ENCODE peak calls at places on chromosomes 2 and 18, in four cellular contexts. One of them, this sample, is unnamed.

GRCh38 chr2:90069290-90069894 is 1377.9 kb downstream of the RPIA start:
- DNase-seq in sigmoid colon: no peak
- DNase-seq in Panc1: peak; percentile 2
- DNase-seq in RWPE1: peak; percentile 25
- DNase-seq in this sample: no peak

GRCh38 chr18:61435064-61435652 is 101.9 kb downstream of the CDH20 start:
- DNase-seq in sigmoid colon: no peak
- DNase-seq in Panc1: no peak
- DNase-seq in RWPE1: peak; percentile 25
- DNase-seq in this sample: no peak

GRCh38 chr2:241857041-241857541 is 1.6 kb downstream of the PDCD1 start:
- DNase-seq in sigmoid colon: peak; percentile 64
- DNase-seq in Panc1: no peak
- DNase-seq in RWPE1: no peak
- DNase-seq in this sample: no peak

GRCh38 chr18:74625157-74625556 is 27.5 kb downstream of the ZNF407 start:
- DNase-seq in sigmoid colon: no peak
- DNase-seq in Panc1: no peak
- DNase-seq in RWPE1: no peak
- DNase-seq in this sample: no peak

GRCh38 chr18:9032519-9032918 is 70.0 kb upstream of the NDUFV2 start:
- DNase-seq in sigmoid colon: no peak
- DNase-seq in Panc1: no peak
- DNase-seq in RWPE1: no peak
- DNase-seq in this sample: no peak

GRCh38 chr2:96883306-96883705 is 13.4 kb upstream of the SEMA4C start:
- DNase-seq in sigmoid colon: no peak
- DNase-seq in Panc1: no peak
- DNase-seq in RWPE1: no peak
- DNase-seq in this sample: no peak

GRCh38 chr2:12950957-12951656 is 234.4 kb downstream of the TRIB2 start:
- DNase-seq in sigmoid colon: no peak
- DNase-seq in Panc1: no peak
- DNase-seq in RWPE1: no peak
- DNase-seq in this sample: no peak

GRCh38 chr2:125711081-125711480 is 944.9 kb upstream of the GYPC start:
- DNase-seq in sigmoid colon: no peak
- DNase-seq in Panc1: no peak
- DNase-seq in RWPE1: no peak
- DNase-seq in this sample: no peak

GRCh38 chr2:18536100-18536499 is 24.4 kb downstream of the RDH14 start:
- DNase-seq in sigmoid colon: peak; percentile 63
- DNase-seq in Panc1: no peak
- DNase-seq in RWPE1: peak; percentile 70
- DNase-seq in this sample: no peak

GRCh38 chr18:66079401-66079800 is 328.6 kb downstream of the CDH7 start:
- DNase-seq in sigmoid colon: no peak
- DNase-seq in Panc1: no peak
- DNase-seq in RWPE1: no peak
- DNase-seq in this sample: no peak

GRCh38 chr2:768484-768883 is 91.3 kb upstream of the TMEM18 start:
- DNase-seq in sigmoid colon: no peak
- DNase-seq in Panc1: no peak
- DNase-seq in RWPE1: no peak
- DNase-seq in this sample: no peak

GRCh38 chr2:233535276-233535675 is 31.3 kb downstream of the USP40 start:
- DNase-seq in sigmoid colon: no peak
- DNase-seq in Panc1: no peak
- DNase-seq in RWPE1: no peak
- DNase-seq in this sample: no peak

GRCh38 chr18:59980052-59980668 is 80.4 kb downstream of the PMAIP1 start:
- DNase-seq in sigmoid colon: no peak
- DNase-seq in Panc1: no peak
- DNase-seq in RWPE1: no peak
- DNase-seq in this sample: no peak

GRCh38 chr18:53283708-53284107 is 940.8 kb downstream of the MBD2 start:
- DNase-seq in sigmoid colon: no peak
- DNase-seq in Panc1: no peak
- DNase-seq in RWPE1: no peak
- DNase-seq in this sample: no peak

GRCh38 chr2:25664531-25665307 is 8.7 kb downstream of the DTNB start:
- DNase-seq in sigmoid colon: peak; percentile 66
- DNase-seq in Panc1: peak; percentile 67
- DNase-seq in RWPE1: no peak
- DNase-seq in this sample: peak; percentile 44

GRCh38 chr2:103484906-103485305 is 723.1 kb downstream of the TMEM182 start:
- DNase-seq in sigmoid colon: no peak
- DNase-seq in Panc1: no peak
- DNase-seq in RWPE1: no peak
- DNase-seq in this sample: no peak

GRCh38 chr18:44896817-44897216 is 216.1 kb downstream of the SETBP1 start:
- DNase-seq in sigmoid colon: no peak
- DNase-seq in Panc1: no peak
- DNase-seq in RWPE1: no peak
- DNase-seq in this sample: no peak

GRCh38 chr2:204958371-204958770 is 413.1 kb downstream of the PARD3B start:
- DNase-seq in sigmoid colon: no peak
- DNase-seq in Panc1: no peak
- DNase-seq in RWPE1: no peak
- DNase-seq in this sample: no peak

GRCh38 chr18:22176282-22176621 is 6.9 kb downstream of the GATA6 start:
- DNase-seq in sigmoid colon: no peak
- DNase-seq in Panc1: no peak
- DNase-seq in RWPE1: no peak
- DNase-seq in this sample: no peak

GRCh38 chr2:95722331-95722730 is 130.5 kb downstream of the TRIM43 start:
- DNase-seq in sigmoid colon: no peak
- DNase-seq in Panc1: no peak
- DNase-seq in RWPE1: no peak
- DNase-seq in this sample: no peak

GRCh38 chr2:120446236-120447121 is 100.5 kb downstream of the INHBB start:
- DNase-seq in sigmoid colon: peak; percentile 45
- DNase-seq in Panc1: no peak
- DNase-seq in RWPE1: no peak
- DNase-seq in this sample: no peak

GRCh38 chr2:120442923-120443571 is 97.1 kb downstream of the INHBB start:
- DNase-seq in sigmoid colon: peak; percentile 57
- DNase-seq in Panc1: no peak
- DNase-seq in RWPE1: no peak
- DNase-seq in this sample: no peak

GRCh38 chr2:120443946-120444345 is 98.0 kb downstream of the INHBB start:
- DNase-seq in sigmoid colon: no peak
- DNase-seq in Panc1: no peak
- DNase-seq in RWPE1: no peak
- DNase-seq in this sample: no peak

GRCh38 chr2:120445431-120446143 is 99.7 kb downstream of the INHBB start:
- DNase-seq in sigmoid colon: no peak
- DNase-seq in Panc1: no peak
- DNase-seq in RWPE1: peak; percentile 42
- DNase-seq in this sample: no peak

DNA sequence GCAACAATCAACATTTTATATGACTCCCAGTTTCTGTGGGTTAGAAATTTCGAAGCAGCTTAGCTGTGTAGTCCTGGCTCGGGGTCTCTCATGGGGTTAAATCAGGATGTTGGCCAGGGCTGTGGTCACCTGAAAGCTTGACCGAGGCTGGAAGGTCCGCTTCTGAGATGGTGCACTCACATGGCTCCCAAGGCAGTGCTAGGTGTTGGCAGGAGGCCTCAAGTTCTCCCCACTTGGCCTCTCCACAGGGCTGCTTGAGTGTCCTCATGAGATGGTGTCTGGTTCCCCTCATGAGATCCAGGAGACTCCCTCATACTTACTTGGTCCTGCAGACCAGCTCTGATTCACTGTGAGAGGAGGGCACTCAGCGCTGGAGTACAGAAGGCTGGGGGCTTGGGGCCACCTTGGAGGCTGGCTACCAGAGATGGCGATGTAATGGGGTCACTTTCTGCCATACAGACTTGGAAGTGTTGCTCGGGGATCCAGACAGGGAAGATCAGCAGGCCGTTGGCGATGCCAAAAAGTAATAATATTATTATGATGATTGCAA is 98.8 kb downstream of the INHBB start:
- DNase-seq in sigmoid colon: peak; percentile 48
- DNase-seq in Panc1: no peak
- DNase-seq in RWPE1: no peak
- DNase-seq in this sample: no peak
- TF ChIP-seq CTCF in sigmoid colon: no peak
- TF ChIP-seq CTCF in Panc1: no peak
- TF ChIP-seq CTCF in RWPE1: no peak
- TF ChIP-seq CTCF in this sample: no peak

GRCh38 chr2:152513681-152514080 is 178.7 kb downstream of the FMNL2 start:
- DNase-seq in sigmoid colon: no peak
- DNase-seq in Panc1: peak; percentile 82
- DNase-seq in RWPE1: peak; percentile 63
- DNase-seq in this sample: no peak
- TF ChIP-seq CTCF in sigmoid colon: no peak
- TF ChIP-seq CTCF in Panc1: no peak
- TF ChIP-seq CTCF in RWPE1: no peak
- TF ChIP-seq CTCF in this sample: no peak

DNA sequence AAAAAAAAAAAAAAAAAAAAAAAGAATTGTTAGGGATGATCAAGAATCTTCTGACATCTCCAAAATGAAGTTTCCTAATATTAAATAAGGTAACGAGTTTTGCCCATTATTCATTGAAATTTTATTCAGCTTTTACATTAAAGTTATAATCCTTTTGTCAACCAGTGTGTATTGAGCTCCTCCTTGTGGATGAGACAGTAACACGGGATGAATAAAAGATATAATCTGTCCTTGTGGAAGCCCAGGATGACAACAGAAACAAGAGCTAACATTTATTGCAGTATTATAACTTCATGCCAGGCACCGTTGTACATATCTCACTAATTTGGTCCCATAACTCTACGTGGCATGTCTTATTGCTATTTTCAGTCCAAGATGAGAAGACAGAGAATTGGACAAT is 33.4 kb upstream of the SERPINB7 start:
- DNase-seq in sigmoid colon: no peak
- DNase-seq in Panc1: no peak
- DNase-seq in RWPE1: peak; percentile 11
- DNase-seq in this sample: no peak
- TF ChIP-seq CTCF in sigmoid colon: no peak
- TF ChIP-seq CTCF in Panc1: peak; percentile 10
- TF ChIP-seq CTCF in RWPE1: peak; percentile 68
- TF ChIP-seq CTCF in this sample: peak; percentile 69

GRCh38 chr2:106097370-106098000 is 96.6 kb downstream of the UXS1 start:
- DNase-seq in sigmoid colon: no peak
- DNase-seq in Panc1: no peak
- DNase-seq in RWPE1: no peak
- DNase-seq in this sample: no peak

GRCh38 chr2:106096446-106097369 is 97.4 kb downstream of the UXS1 start:
- DNase-seq in sigmoid colon: no peak
- DNase-seq in Panc1: no peak
- DNase-seq in RWPE1: no peak
- DNase-seq in this sample: no peak

GRCh38 chr2:106094101-106094860 is 99.8 kb downstream of the UXS1 start:
- DNase-seq in sigmoid colon: no peak
- DNase-seq in Panc1: no peak
- DNase-seq in RWPE1: no peak
- DNase-seq in this sample: no peak

GRCh38 chr2:106098081-106098480 is 96.0 kb downstream of the UXS1 start:
- DNase-seq in sigmoid colon: no peak
- DNase-seq in Panc1: no peak
- DNase-seq in RWPE1: no peak
- DNase-seq in this sample: no peak

DNA sequence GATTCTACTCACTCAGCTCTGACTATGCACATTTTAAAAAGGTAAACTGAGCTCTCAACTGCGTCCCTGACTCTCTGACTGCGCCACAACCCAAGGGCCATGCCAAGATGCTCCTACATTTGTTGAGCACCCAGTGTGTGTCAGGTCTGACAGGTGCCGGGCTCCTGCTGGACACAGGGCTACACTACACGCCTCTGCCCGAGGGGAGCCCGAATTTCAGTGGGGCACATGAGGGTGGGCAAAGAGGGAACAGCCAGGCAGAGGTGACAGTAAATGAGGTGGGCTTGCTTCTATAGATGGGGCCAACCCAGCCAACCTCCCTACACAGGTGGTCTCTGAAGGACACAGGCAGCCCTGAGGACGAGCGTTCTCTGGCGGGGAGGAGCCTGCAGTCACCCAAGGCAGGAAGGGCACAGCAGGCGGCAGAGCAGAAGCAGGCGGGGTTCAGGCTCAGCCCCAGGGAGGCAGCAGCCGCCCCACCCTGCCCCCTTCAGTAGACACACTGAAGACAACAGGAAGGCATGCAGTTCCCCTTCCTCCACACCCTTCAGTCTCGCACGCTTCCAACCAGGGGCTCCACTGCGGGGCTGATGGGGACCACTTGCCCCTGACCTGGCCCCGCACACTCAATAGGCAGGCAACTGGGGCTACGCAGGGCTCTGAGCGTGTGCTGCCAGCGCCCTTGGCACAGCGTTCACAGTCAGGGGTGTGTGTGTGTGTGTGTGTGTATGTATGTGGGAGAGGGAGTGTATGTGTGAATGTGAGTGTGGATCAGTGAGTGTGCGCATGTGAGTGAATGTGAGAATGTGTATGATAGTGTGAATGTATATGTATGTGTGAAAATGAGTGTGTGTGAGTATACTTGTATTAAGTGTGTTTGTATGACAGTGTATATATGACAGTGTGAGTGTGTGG is 98.4 kb downstream of the UXS1 start:
- DNase-seq in sigmoid colon: no peak
- DNase-seq in Panc1: no peak
- DNase-seq in RWPE1: no peak
- DNase-seq in this sample: no peak
- TF ChIP-seq CTCF in sigmoid colon: no peak
- TF ChIP-seq CTCF in Panc1: no peak
- TF ChIP-seq CTCF in RWPE1: no peak
- TF ChIP-seq CTCF in this sample: no peak

DNA sequence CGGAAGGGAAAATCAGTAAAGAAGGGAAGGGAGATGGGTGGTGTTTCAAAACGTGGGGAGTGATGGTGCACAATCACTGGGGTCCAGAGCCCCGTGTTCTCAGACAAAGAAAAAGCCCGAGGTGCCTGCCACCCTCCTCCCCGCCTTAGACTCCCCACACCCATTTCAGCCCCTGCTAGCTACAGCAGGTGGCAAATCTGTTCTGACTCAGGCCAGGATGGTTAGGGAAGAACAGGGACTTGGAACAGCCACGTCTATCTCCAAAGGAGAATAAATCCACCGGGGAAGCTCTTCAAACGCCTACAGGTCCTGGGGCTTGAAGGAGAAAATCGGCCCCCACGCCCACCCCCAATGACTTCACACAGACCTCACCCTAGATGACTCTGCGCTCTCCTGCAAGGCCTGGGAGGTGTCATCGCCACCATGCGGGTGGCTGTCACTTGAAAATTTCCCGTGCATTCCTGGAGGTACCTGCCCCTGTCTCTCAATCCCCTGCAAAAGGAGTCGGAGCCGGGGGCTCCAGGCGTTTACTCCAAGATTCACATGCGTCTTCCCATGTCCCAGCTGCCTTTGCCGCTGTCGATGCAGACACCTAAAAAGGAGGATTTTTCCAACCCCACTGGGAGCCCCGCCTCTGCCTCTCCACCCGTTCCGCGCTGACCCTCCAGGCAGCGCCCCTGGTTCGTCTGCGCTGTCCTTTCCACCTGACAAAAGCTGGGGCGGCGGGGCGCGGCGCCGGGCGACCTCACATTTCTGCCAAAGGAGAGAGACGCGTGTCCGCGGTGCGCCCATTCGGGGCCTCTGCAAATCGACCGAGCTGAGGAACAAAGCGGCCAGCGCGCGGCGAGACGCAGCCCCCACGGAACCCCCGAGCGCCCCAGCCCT is 834 bp downstream of the REEP1 start:
- DNase-seq in sigmoid colon: no peak
- DNase-seq in Panc1: no peak
- DNase-seq in RWPE1: no peak
- DNase-seq in this sample: no peak
- TF ChIP-seq CTCF in sigmoid colon: no peak
- TF ChIP-seq CTCF in Panc1: no peak
- TF ChIP-seq CTCF in RWPE1: no peak
- TF ChIP-seq CTCF in this sample: no peak

This sample was measured in AG04450.